ENCODE peak calls at places on chromosomes 3 and 15, in eight cellular contexts. D is GM23248, U is suprapubic skin, P is astrocyte, Q is RWPE1, F is neuronal stem cell, K is IMR-90, O is H1. B is an unnamed sample.

GRCh38 chr3:10561162-10561561 is 55.8 kb upstream of the ATP2B2 start:
- DNase-seq in U (peak), K (no peak), P (no peak), Q (no peak), D (no peak), F (no peak), O (no peak), B (peak)

GRCh38 chr3:188510366-188510765 is 356.4 kb downstream of the LPP start:
- DNase-seq in F (no peak), U (no peak), Q (peak), O (no peak), D (peak), P (peak), K (peak), B (no peak)

GRCh38 chr15:51579012-51579411 is 43.6 kb downstream of the DMXL2 start:
- DNase-seq in O (no peak), U (no peak), D (peak), P (no peak), Q (no peak), K (no peak), F (no peak), B (no peak)

GRCh38 chr3:188646592-188646991 is 492.6 kb downstream of the LPP start:
- DNase-seq in O (no peak), P (no peak), D (peak), Q (no peak), F (no peak), U (no peak), K (peak), B (no peak)

GRCh38 chr3:14586611-14587010 is 46.5 kb upstream of the GRIP2 start:
- DNase-seq in K (no peak), O (no peak), Q (no peak), F (no peak), P (no peak), D (no peak), U (no peak), B (no peak)

GRCh38 chr3:62433396-62433795 is 60.0 kb upstream of the FEZF2 start:
- DNase-seq in U (no peak), O (no peak), K (no peak), P (no peak), Q (no peak), F (no peak), D (no peak), B (no peak)

GRCh38 chr3:150761831-150762661 is 923 bp downstream of the SIAH2 start:
- DNase-seq in D (peak), P (peak), F (peak), K (peak), Q (peak), O (no peak), U (no peak), B (peak)

GRCh38 chr15:79168922-79169322 is 78.3 kb upstream of the RASGRF1 start:
- DNase-seq in K (no peak), U (no peak), O (no peak), Q (no peak), F (peak), P (peak), D (peak), B (peak)

GRCh38 chr3:28595364-28595763 is 246.7 kb upstream of the AZI2 start:
- DNase-seq in O (no peak), Q (peak), K (no peak), F (no peak), D (no peak), P (no peak), U (no peak), B (no peak)

GRCh38 chr3:106059953-106060517 is 191.2 kb upstream of the CBLB start:
- DNase-seq in D (no peak), P (no peak), O (no peak), F (no peak), Q (no peak), U (no peak), K (no peak), B (no peak)

GRCh38 chr3:42581709-42582473 is at the start of gene SEC22C:
- DNase-seq in K (peak), O (peak), Q (peak), P (peak), D (peak), F (peak), U (peak), B (peak)

GRCh38 chr3:52117537-52117936 is 36.7 kb downstream of the POC1A start:
- DNase-seq in F (no peak), O (no peak), U (no peak), D (no peak), P (no peak), K (no peak), Q (no peak), B (no peak)

GRCh38 chr3:146834917-146835316 is 229.8 kb upstream of the PLSCR5 start:
- DNase-seq in U (no peak), P (peak), K (no peak), O (no peak), F (no peak), Q (no peak), D (peak), B (no peak)

GRCh38 chr3:146839727-146840126 is 234.6 kb upstream of the PLSCR5 start:
- DNase-seq in O (no peak), K (no peak), Q (no peak), D (no peak), U (no peak), P (no peak), F (no peak), B (no peak)

GRCh38 chr3:146832815-146833458 is 227.8 kb upstream of the PLSCR5 start:
- DNase-seq in F (no peak), K (no peak), O (no peak), Q (no peak), P (no peak), U (no peak), D (no peak), B (no peak)

GRCh38 chr3:146843476-146843875 is 238.3 kb upstream of the PLSCR5 start:
- DNase-seq in U (no peak), K (no peak), Q (no peak), F (no peak), O (no peak), P (no peak), D (no peak), B (no peak)

GRCh38 chr3:146838221-146838620 is 233.1 kb upstream of the PLSCR5 start:
- DNase-seq in K (no peak), Q (no peak), F (no peak), D (peak), O (no peak), U (no peak), P (peak), B (no peak)
- H3K27ac ChIP-seq in K (no peak), Q (no peak), F (no peak), D (no peak), O (no peak), U (no peak), P (no peak), B (no peak)

GRCh38 chr15:89768071-89768500 is 8.0 kb upstream of the MESP2 start:
- DNase-seq in P (no peak), K (peak), U (no peak), F (no peak), D (peak), Q (no peak), O (no peak), B (no peak)
- H3K27ac ChIP-seq in P (no peak), K (no peak), U (no peak), F (no peak), D (no peak), Q (no peak), O (no peak), B (no peak)

GRCh38 chr15:98203872-98204660 is 243.6 kb downstream of the ARRDC4 start:
- DNase-seq in U (no peak), F (no peak), O (no peak), D (no peak), P (no peak), Q (no peak), K (no peak), B (no peak)
- H3K27ac ChIP-seq in U (no peak), F (no peak), O (no peak), D (no peak), P (no peak), Q (no peak), K (no peak), B (no peak)

DNA sequence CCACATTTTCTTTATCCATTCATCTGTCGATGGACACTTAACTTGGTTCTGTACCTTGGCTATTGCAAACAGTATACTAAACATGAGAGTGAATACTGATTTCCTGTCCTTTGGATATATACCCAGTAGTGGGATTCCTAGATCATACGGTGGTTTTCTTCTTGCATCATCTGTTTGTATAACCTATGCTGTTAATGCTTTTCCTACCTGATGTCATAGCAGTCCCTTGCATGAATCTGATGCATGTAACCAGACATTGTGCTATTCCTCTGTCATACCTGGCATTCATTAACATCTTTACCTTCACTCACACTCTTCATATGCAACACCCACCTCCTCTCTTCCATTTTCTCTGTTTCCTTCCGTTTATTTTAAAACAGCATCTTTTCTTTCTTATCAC is 185.2 kb downstream of the KLHL25 start:
- DNase-seq in Q (no peak), K (no peak), D (no peak), P (no peak), U (no peak), O (no peak), F (no peak), B (no peak)
- H3K27ac ChIP-seq in Q (no peak), K (no peak), D (no peak), P (no peak), U (no peak), O (no peak), F (no peak), B (peak)

GRCh38 chr3:125069968-125070745 is 14.4 kb upstream of the HEG1 start:
- DNase-seq in U (no peak), K (no peak), P (no peak), Q (no peak), F (no peak), O (no peak), D (no peak), B (no peak)

GRCh38 chr3:125069452-125069851 is 13.7 kb upstream of the HEG1 start:
- DNase-seq in K (no peak), D (no peak), O (no peak), Q (no peak), U (no peak), P (no peak), F (no peak), B (no peak)

GRCh38 chr3:125062904-125063618 is 7.3 kb upstream of the HEG1 start:
- DNase-seq in F (no peak), O (no peak), Q (peak), U (no peak), D (peak), P (peak), K (peak), B (no peak)

GRCh38 chr3:125068265-125068664 is 12.5 kb upstream of the HEG1 start:
- DNase-seq in K (no peak), U (no peak), D (no peak), F (no peak), O (no peak), Q (no peak), P (no peak), B (no peak)

DNA sequence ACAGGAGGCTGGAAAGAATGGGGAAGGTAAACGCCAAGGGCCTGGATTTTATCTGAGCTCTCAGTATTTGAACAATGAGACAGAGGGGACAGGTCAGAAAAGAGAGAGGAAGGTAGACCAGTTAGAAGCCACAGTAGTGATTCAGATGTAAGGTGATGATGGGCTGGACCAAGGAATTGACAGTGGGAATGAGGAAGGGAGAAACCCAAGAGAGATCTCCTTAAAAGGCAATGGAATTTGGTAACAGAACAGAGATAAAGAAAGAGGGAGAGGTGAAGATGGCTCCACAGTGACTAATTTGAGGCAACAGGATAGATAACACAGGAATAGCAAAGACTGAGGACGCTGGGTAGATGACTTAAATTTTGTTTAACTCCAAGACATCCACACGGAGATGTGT is 11.4 kb upstream of the HEG1 start:
- DNase-seq in O (no peak), K (peak), Q (no peak), U (no peak), F (no peak), P (peak), D (no peak), B (no peak)
- H3K27ac ChIP-seq in O (no peak), K (peak), Q (no peak), U (no peak), F (no peak), P (no peak), D (no peak), B (no peak)

DNA sequence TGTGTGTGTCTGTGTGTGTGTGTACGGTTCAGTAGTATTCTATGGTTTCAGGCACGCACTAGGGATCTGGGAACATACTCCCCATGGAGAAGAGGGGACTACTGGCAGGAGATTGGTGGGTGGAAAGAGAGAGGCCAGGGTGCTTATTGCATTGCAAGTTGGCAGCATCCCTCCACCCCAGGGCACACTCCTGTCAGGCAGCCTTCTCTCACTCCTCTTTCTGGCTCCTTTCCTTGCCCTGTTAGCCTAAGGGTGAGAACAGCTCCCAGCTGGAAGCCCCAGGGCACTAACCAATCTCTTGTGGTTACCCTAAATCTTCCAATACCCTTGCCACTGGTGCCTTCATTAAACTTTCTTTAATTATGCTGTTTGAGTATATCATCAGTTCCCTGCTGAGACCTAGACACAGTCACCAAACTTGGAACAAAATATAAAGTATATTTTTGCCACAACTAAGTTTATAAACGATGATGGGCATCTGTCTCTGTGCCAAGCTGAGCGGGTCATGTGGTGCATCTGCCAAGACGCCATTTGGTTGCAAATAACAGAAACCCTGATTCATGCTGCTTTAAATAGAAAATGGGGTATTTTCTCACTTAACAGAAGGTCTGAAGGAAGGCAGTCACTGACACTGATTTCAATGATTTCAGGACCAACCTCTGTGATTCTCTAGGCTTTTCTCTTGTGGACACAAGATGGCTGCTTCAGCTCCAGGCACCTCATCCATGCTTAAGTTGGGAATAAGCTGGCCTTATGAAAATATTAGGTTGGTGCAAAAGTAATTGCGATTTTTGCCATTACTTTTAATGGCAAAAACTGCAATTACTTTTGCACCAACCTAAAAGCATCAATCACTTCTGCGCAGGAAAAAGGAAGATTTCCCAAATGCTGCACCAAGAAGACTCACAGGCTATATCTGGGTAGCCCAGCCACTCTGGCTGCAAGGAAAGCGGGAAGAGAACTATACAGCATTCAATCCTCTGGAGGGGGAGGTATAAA is 476.9 kb upstream of the PROK2 start:
- DNase-seq in K (no peak), F (no peak), D (no peak), Q (no peak), U (no peak), O (no peak), P (no peak), B (no peak)
- H3K27ac ChIP-seq in K (no peak), F (no peak), D (no peak), Q (no peak), U (no peak), O (no peak), P (no peak), B (peak)

DNA sequence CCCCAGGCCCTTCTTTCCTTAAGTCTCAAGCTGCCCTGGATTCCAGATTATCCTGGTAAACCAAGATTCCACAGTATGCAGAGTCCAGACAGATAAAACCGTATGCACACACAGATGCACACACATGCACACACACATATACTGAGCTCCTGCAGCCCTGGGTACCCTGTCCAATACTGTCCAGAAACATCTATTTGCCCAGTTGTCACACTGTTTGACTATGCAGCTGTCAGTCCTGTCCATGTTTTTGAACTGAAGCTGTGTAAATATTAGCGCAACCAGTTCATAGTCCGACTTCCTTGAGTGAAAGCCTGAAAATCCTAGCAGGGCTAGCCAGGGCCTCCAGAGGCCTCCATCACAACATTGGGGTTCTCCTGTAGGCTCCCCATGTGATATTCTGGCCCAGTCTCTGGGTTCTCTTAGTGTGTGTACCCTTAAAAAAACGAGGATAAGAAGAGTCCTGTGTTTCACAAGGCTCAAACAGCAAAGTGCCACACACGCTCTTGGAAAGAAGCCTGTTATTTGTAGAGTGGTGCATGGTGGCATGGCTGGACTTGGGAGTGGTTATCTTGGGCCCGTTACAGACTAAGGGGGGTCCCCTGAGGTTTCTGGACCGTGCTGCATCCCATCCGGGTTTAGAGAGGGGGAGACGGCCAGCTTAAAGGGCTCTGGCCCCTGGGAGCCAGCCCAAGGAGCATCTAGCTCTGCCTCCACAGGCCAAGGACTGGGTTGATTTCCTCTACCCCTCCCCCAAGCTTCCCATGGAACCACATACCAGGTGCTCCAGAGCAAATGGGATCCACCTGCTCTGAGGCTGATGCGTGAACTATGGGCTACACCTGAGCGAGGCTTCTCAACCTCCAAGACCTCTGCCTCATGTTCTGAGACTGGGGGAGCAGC is 108.3 kb downstream of the IQSEC1 start:
- DNase-seq in Q (no peak), U (no peak), O (no peak), K (no peak), D (no peak), P (no peak), F (no peak), B (no peak)
- H3K27ac ChIP-seq in Q (no peak), U (no peak), O (no peak), K (no peak), D (no peak), P (no peak), F (no peak), B (no peak)

DNA sequence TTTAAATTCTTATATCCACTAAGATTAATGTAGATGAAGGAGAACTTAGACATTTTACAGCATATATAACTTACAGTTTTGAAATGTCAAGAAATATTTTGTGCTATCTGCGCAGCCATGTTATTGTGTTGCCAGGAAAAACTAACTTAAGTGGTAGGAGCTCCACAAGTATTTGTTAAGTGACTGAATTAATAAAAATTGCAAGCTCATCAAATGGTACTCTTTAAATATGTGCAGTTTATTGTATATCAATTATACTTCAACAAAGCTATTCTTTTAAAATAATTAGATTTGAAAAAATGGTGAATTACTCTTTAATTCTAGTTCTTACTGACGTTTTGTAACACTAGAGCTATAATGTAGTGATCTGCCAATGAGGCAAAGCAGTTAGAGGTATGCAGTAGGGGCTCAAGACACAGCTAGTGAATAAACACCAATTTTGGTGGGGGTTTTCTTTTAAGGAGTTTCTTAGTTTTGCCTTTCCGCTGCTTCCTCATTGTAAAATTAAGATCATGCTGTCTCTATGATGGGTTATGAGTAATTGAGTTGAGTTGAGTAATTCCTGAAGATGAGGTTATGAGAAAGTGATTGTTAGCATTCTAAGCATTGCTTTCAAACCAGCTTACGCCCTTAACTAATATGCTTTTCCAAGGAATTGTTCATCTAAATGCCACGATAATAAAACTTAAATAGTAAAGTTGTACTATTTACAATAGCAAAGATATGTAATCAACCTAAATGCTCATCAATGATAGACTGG is 10.9 kb upstream of the LXN start:
- DNase-seq in O (no peak), P (peak), D (peak), U (no peak), Q (no peak), F (no peak), K (peak), B (no peak)
- H3K27ac ChIP-seq in O (no peak), P (peak), D (peak), U (no peak), Q (no peak), F (no peak), K (no peak), B (no peak)